ENCODE peak calls at places on chromosomes 6 and 20, in five cellular contexts. V is mucosa of descending colon, O is psoas muscle, A is body of pancreas, U is uterus. L is an unnamed sample.

GRCh38 chr20:58645277-58645968 is 5.7 kb upstream of the STX16 start:
- DNase-seq in U (peak; percentile 55), V (no peak), O (no peak), A (no peak), L (peak; percentile 89)

GRCh38 chr20:18805881-18806280 is 7.7 kb upstream of the SCP2D1 start:
- DNase-seq in V (no peak), A (no peak), U (no peak), O (no peak), L (no peak)

GRCh38 chr6:11271637-11272036 is 39.2 kb upstream of the NEDD9 start:
- DNase-seq in A (no peak), V (no peak), O (no peak), U (no peak), L (no peak)

GRCh38 chr6:148616811-148617210 is 130.0 kb upstream of the UST start:
- DNase-seq in A (no peak), O (no peak), U (no peak), V (no peak), L (no peak)

GRCh38 chr20:2858591-2858990 is 14.7 kb upstream of the PTPRA start:
- DNase-seq in U (no peak), A (no peak), O (no peak), V (no peak), L (no peak)

GRCh38 chr20:17875981-17876385 is 92.6 kb downstream of the SNX5 start:
- DNase-seq in O (no peak), V (no peak), U (no peak), A (peak; percentile 36), L (no peak)

GRCh38 chr6:163249651-163250101 is 164.8 kb upstream of the QKI start:
- DNase-seq in O (no peak), A (no peak), V (peak; percentile 3), U (no peak), L (peak; percentile 80)

GRCh38 chr6:123000244-123000770 is 4.3 kb downstream of the CLVS2 start:
- DNase-seq in A (no peak), V (no peak), U (no peak), O (no peak), L (no peak)

GRCh38 chr20:46640536-46641311 is 10.5 kb downstream of the SLC13A3 start:
- DNase-seq in O (no peak), V (no peak), A (peak; percentile 12), U (no peak), L (no peak)

GRCh38 chr20:59564171-59564570 is 40.2 kb upstream of the PHACTR3 start:
- DNase-seq in O (no peak), V (no peak), A (no peak), U (no peak), L (no peak)

GRCh38 chr6:137488736-137489409 is 5.3 kb downstream of the OLIG3 start:
- DNase-seq in V (no peak), O (no peak), U (no peak), A (no peak), L (no peak)

GRCh38 chr6:144951730-144952437 is 666.7 kb downstream of the UTRN start:
- DNase-seq in O (no peak), V (no peak), U (no peak), A (no peak), L (no peak)

GRCh38 chr6:53026526-53026925 is 31.4 kb upstream of the GSTA4 start:
- DNase-seq in V (no peak), A (no peak), O (no peak), U (no peak), L (no peak)

GRCh38 chr6:113495521-113495920 is 361.6 kb upstream of the MARCKS start:
- DNase-seq in O (no peak), U (no peak), V (no peak), A (no peak), L (peak; percentile 77)

GRCh38 chr20:57548177-57549058 is 12.5 kb upstream of the PCK1 start:
- DNase-seq in O (no peak), V (peak; percentile 22), U (no peak), A (peak; percentile 47), L (no peak)

GRCh38 chr6:81752969-81753708 is 658 bp upstream of the TENT5A start:
- DNase-seq in V (peak; percentile 88), O (peak; percentile 96), U (peak; percentile 88), A (peak; percentile 93), L (peak; percentile 94)

GRCh38 chr6:6758915-6759654 is 170.6 kb downstream of the LY86 start:
- DNase-seq in O (no peak), V (peak; percentile 71), U (peak; percentile 63), A (peak; percentile 79), L (peak; percentile 68)

GRCh38 chr6:95352064-95352463 is 225.3 kb upstream of the MANEA start:
- DNase-seq in U (no peak), V (no peak), A (no peak), O (no peak), L (peak; percentile 14)

GRCh38 chr6:167819640-167820039 is 7.1 kb upstream of the AFDN start:
- DNase-seq in V (no peak), U (no peak), A (no peak), O (no peak), L (no peak)
- H3K4me3 ChIP-seq in V (no peak overlapping the region), U (no peak overlapping the region), A (no peak overlapping the region), O (no peak overlapping the region), L (no peak overlapping the region)

GRCh38 chr6:33585403-33586107 is 5.5 kb upstream of the BAK1 start:
- DNase-seq in O (peak; percentile 89), U (peak; percentile 85), V (peak; percentile 92), A (peak; percentile 86), L (peak; percentile 69)
- H3K4me3 ChIP-seq in O (peak overlapping the region; percentile 39), U (no peak overlapping the region), V (no peak overlapping the region), A (no peak overlapping the region), L (peak overlapping the region; percentile 5)

GRCh38 chr6:35739645-35740517 is 3.0 kb downstream of the ARMC12 start:
- DNase-seq in O (no peak), U (no peak), V (peak; percentile 13), A (no peak), L (no peak)
- H3K4me3 ChIP-seq in O (no peak overlapping the region), U (no peak overlapping the region), V (no peak overlapping the region), A (no peak overlapping the region), L (no peak overlapping the region)

GRCh38 chr6:56539503-56540105 is 103.1 kb downstream of the DST start:
- DNase-seq in A (no peak), U (no peak), V (no peak), O (no peak), L (no peak)
- H3K4me3 ChIP-seq in A (no peak overlapping the region), U (peak overlapping the region; percentile 71), V (no peak overlapping the region), O (peak overlapping the region; percentile 62), L (peak overlapping the region; percentile 6)